ENCODE peak calls at places on chromosomes 11 and 22, in nine cellular contexts. One of them, this sample, is unnamed.

GRCh38 chr11:102560555-102561011 is 30.0 kb upstream of the MMP7 start:
- DNase-seq in tibial nerve: no peak
- DNase-seq in non-pigmented ciliary epithelial cell: peak
- DNase-seq in left cardiac atrium: no peak
- DNase-seq in activated CD4-positive, alpha-beta T cell treated with anti-CD3 and anti-CD28 coated beads for 48 hours: no peak
- DNase-seq in HuH-7: no peak
- DNase-seq in MCF 10A: peak
- DNase-seq in stimulated activated CD8-positive, alpha-beta memory T cell treated with anti-CD3 and anti-CD28 coated beads, Interleukin-2, amount 100 ng/mL, for 1 hour: no peak
- DNase-seq in stimulated activated naive CD4-positive, alpha-beta T cell: peak
- DNase-seq in this sample: peak

GRCh38 chr11:16611395-16612233 is 126.8 kb upstream of the C11orf58 start:
- DNase-seq in non-pigmented ciliary epithelial cell: no peak
- DNase-seq in left cardiac atrium: no peak
- DNase-seq in activated CD4-positive, alpha-beta T cell treated with anti-CD3 and anti-CD28 coated beads for 48 hours: no peak
- DNase-seq in HuH-7: peak
- DNase-seq in stimulated activated CD8-positive, alpha-beta memory T cell treated with anti-CD3 and anti-CD28 coated beads, Interleukin-2, amount 100 ng/mL, for 1 hour: no peak
- DNase-seq in stimulated activated naive CD4-positive, alpha-beta T cell: no peak
- DNase-seq in MCF 10A: no peak
- DNase-seq in tibial nerve: no peak
- DNase-seq in this sample: no peak

GRCh38 chr22:46087816-46088277 is 62.5 kb upstream of the PPARA start:
- DNase-seq in stimulated activated CD8-positive, alpha-beta memory T cell treated with anti-CD3 and anti-CD28 coated beads, Interleukin-2, amount 100 ng/mL, for 1 hour: no peak
- DNase-seq in left cardiac atrium: peak
- DNase-seq in stimulated activated naive CD4-positive, alpha-beta T cell: no peak
- DNase-seq in non-pigmented ciliary epithelial cell: no peak
- DNase-seq in HuH-7: no peak
- DNase-seq in activated CD4-positive, alpha-beta T cell treated with anti-CD3 and anti-CD28 coated beads for 48 hours: no peak
- DNase-seq in tibial nerve: peak
- DNase-seq in MCF 10A: peak
- DNase-seq in this sample: peak

GRCh38 chr22:33635766-33636165 is 284.5 kb downstream of the LARGE1 start:
- DNase-seq in activated CD4-positive, alpha-beta T cell treated with anti-CD3 and anti-CD28 coated beads for 48 hours: no peak
- DNase-seq in HuH-7: no peak
- DNase-seq in MCF 10A: no peak
- DNase-seq in stimulated activated naive CD4-positive, alpha-beta T cell: no peak
- DNase-seq in stimulated activated CD8-positive, alpha-beta memory T cell treated with anti-CD3 and anti-CD28 coated beads, Interleukin-2, amount 100 ng/mL, for 1 hour: no peak
- DNase-seq in non-pigmented ciliary epithelial cell: no peak
- DNase-seq in left cardiac atrium: no peak
- DNase-seq in tibial nerve: no peak
- DNase-seq in this sample: no peak

GRCh38 chr11:60859616-60860250 is 4.0 kb upstream of the PTGDR2 start:
- DNase-seq in stimulated activated CD8-positive, alpha-beta memory T cell treated with anti-CD3 and anti-CD28 coated beads, Interleukin-2, amount 100 ng/mL, for 1 hour: no peak
- DNase-seq in stimulated activated naive CD4-positive, alpha-beta T cell: no peak
- DNase-seq in HuH-7: no peak
- DNase-seq in activated CD4-positive, alpha-beta T cell treated with anti-CD3 and anti-CD28 coated beads for 48 hours: no peak
- DNase-seq in MCF 10A: no peak
- DNase-seq in left cardiac atrium: no peak
- DNase-seq in non-pigmented ciliary epithelial cell: no peak
- DNase-seq in tibial nerve: no peak
- DNase-seq in this sample: no peak

GRCh38 chr11:8593935-8594909 is at the start of gene STK33:
- DNase-seq in left cardiac atrium: peak
- DNase-seq in HuH-7: peak
- DNase-seq in stimulated activated naive CD4-positive, alpha-beta T cell: no peak
- DNase-seq in stimulated activated CD8-positive, alpha-beta memory T cell treated with anti-CD3 and anti-CD28 coated beads, Interleukin-2, amount 100 ng/mL, for 1 hour: peak
- DNase-seq in MCF 10A: no peak
- DNase-seq in tibial nerve: no peak
- DNase-seq in non-pigmented ciliary epithelial cell: no peak
- DNase-seq in activated CD4-positive, alpha-beta T cell treated with anti-CD3 and anti-CD28 coated beads for 48 hours: peak
- DNase-seq in this sample: peak

GRCh38 chr11:129427376-129427775 is 51.7 kb downstream of the BARX2 start:
- DNase-seq in stimulated activated naive CD4-positive, alpha-beta T cell: no peak
- DNase-seq in activated CD4-positive, alpha-beta T cell treated with anti-CD3 and anti-CD28 coated beads for 48 hours: no peak
- DNase-seq in tibial nerve: no peak
- DNase-seq in HuH-7: peak
- DNase-seq in MCF 10A: no peak
- DNase-seq in non-pigmented ciliary epithelial cell: no peak
- DNase-seq in stimulated activated CD8-positive, alpha-beta memory T cell treated with anti-CD3 and anti-CD28 coated beads, Interleukin-2, amount 100 ng/mL, for 1 hour: no peak
- DNase-seq in left cardiac atrium: no peak
- DNase-seq in this sample: no peak

GRCh38 chr11:130000552-130001176 is 2.0 kb downstream of the PRDM10 start:
- DNase-seq in non-pigmented ciliary epithelial cell: no peak
- DNase-seq in MCF 10A: no peak
- DNase-seq in HuH-7: no peak
- DNase-seq in left cardiac atrium: no peak
- DNase-seq in activated CD4-positive, alpha-beta T cell treated with anti-CD3 and anti-CD28 coated beads for 48 hours: no peak
- DNase-seq in tibial nerve: no peak
- DNase-seq in stimulated activated CD8-positive, alpha-beta memory T cell treated with anti-CD3 and anti-CD28 coated beads, Interleukin-2, amount 100 ng/mL, for 1 hour: no peak
- DNase-seq in stimulated activated naive CD4-positive, alpha-beta T cell: no peak
- DNase-seq in this sample: no peak

GRCh38 chr22:36381513-36382079 is 6.2 kb downstream of the MYH9 start:
- DNase-seq in non-pigmented ciliary epithelial cell: no peak
- DNase-seq in stimulated activated CD8-positive, alpha-beta memory T cell treated with anti-CD3 and anti-CD28 coated beads, Interleukin-2, amount 100 ng/mL, for 1 hour: no peak
- DNase-seq in MCF 10A: no peak
- DNase-seq in tibial nerve: no peak
- DNase-seq in HuH-7: no peak
- DNase-seq in stimulated activated naive CD4-positive, alpha-beta T cell: no peak
- DNase-seq in activated CD4-positive, alpha-beta T cell treated with anti-CD3 and anti-CD28 coated beads for 48 hours: no peak
- DNase-seq in left cardiac atrium: no peak
- DNase-seq in this sample: no peak

GRCh38 chr11:7019500-7020182 is 505 bp downstream of the ZNF214 start:
- DNase-seq in MCF 10A: no peak
- DNase-seq in left cardiac atrium: peak
- DNase-seq in tibial nerve: no peak
- DNase-seq in stimulated activated CD8-positive, alpha-beta memory T cell treated with anti-CD3 and anti-CD28 coated beads, Interleukin-2, amount 100 ng/mL, for 1 hour: no peak
- DNase-seq in HuH-7: peak
- DNase-seq in non-pigmented ciliary epithelial cell: no peak
- DNase-seq in activated CD4-positive, alpha-beta T cell treated with anti-CD3 and anti-CD28 coated beads for 48 hours: no peak
- DNase-seq in stimulated activated naive CD4-positive, alpha-beta T cell: no peak
- DNase-seq in this sample: peak

GRCh38 chr11:74307409-74307808 is 4.0 kb downstream of the P4HA3 start:
- DNase-seq in MCF 10A: no peak
- DNase-seq in activated CD4-positive, alpha-beta T cell treated with anti-CD3 and anti-CD28 coated beads for 48 hours: no peak
- DNase-seq in tibial nerve: no peak
- DNase-seq in stimulated activated naive CD4-positive, alpha-beta T cell: no peak
- DNase-seq in non-pigmented ciliary epithelial cell: no peak
- DNase-seq in HuH-7: no peak
- DNase-seq in stimulated activated CD8-positive, alpha-beta memory T cell treated with anti-CD3 and anti-CD28 coated beads, Interleukin-2, amount 100 ng/mL, for 1 hour: no peak
- DNase-seq in left cardiac atrium: peak
- DNase-seq in this sample: peak

GRCh38 chr11:33191456-33191855 is 30.2 kb upstream of the CSTF3 start:
- DNase-seq in non-pigmented ciliary epithelial cell: no peak
- DNase-seq in stimulated activated naive CD4-positive, alpha-beta T cell: no peak
- DNase-seq in MCF 10A: no peak
- DNase-seq in activated CD4-positive, alpha-beta T cell treated with anti-CD3 and anti-CD28 coated beads for 48 hours: no peak
- DNase-seq in tibial nerve: no peak
- DNase-seq in HuH-7: no peak
- DNase-seq in left cardiac atrium: no peak
- DNase-seq in stimulated activated CD8-positive, alpha-beta memory T cell treated with anti-CD3 and anti-CD28 coated beads, Interleukin-2, amount 100 ng/mL, for 1 hour: no peak
- DNase-seq in this sample: no peak

GRCh38 chr11:13465909-13466371 is 2.9 kb upstream of the BTBD10 start:
- DNase-seq in stimulated activated CD8-positive, alpha-beta memory T cell treated with anti-CD3 and anti-CD28 coated beads, Interleukin-2, amount 100 ng/mL, for 1 hour: no peak
- DNase-seq in stimulated activated naive CD4-positive, alpha-beta T cell: peak
- DNase-seq in non-pigmented ciliary epithelial cell: no peak
- DNase-seq in activated CD4-positive, alpha-beta T cell treated with anti-CD3 and anti-CD28 coated beads for 48 hours: no peak
- DNase-seq in tibial nerve: no peak
- DNase-seq in left cardiac atrium: no peak
- DNase-seq in HuH-7: peak
- DNase-seq in MCF 10A: peak
- DNase-seq in this sample: peak

GRCh38 chr22:23233084-23233501 is 52.8 kb downstream of the BCR start:
- DNase-seq in left cardiac atrium: peak
- DNase-seq in stimulated activated naive CD4-positive, alpha-beta T cell: no peak
- DNase-seq in activated CD4-positive, alpha-beta T cell treated with anti-CD3 and anti-CD28 coated beads for 48 hours: no peak
- DNase-seq in non-pigmented ciliary epithelial cell: no peak
- DNase-seq in MCF 10A: no peak
- DNase-seq in tibial nerve: no peak
- DNase-seq in stimulated activated CD8-positive, alpha-beta memory T cell treated with anti-CD3 and anti-CD28 coated beads, Interleukin-2, amount 100 ng/mL, for 1 hour: no peak
- DNase-seq in HuH-7: no peak
- DNase-seq in this sample: no peak

GRCh38 chr22:42562282-42562681 is 8.5 kb downstream of the SERHL2 start:
- DNase-seq in left cardiac atrium: no peak
- DNase-seq in MCF 10A: no peak
- DNase-seq in activated CD4-positive, alpha-beta T cell treated with anti-CD3 and anti-CD28 coated beads for 48 hours: no peak
- DNase-seq in tibial nerve: no peak
- DNase-seq in stimulated activated naive CD4-positive, alpha-beta T cell: no peak
- DNase-seq in stimulated activated CD8-positive, alpha-beta memory T cell treated with anti-CD3 and anti-CD28 coated beads, Interleukin-2, amount 100 ng/mL, for 1 hour: no peak
- DNase-seq in non-pigmented ciliary epithelial cell: no peak
- DNase-seq in HuH-7: no peak
- DNase-seq in this sample: no peak

GRCh38 chr11:44338031-44338430 is 28.1 kb upstream of the ALX4 start:
- DNase-seq in HuH-7: no peak
- DNase-seq in left cardiac atrium: no peak
- DNase-seq in stimulated activated naive CD4-positive, alpha-beta T cell: no peak
- DNase-seq in tibial nerve: no peak
- DNase-seq in stimulated activated CD8-positive, alpha-beta memory T cell treated with anti-CD3 and anti-CD28 coated beads, Interleukin-2, amount 100 ng/mL, for 1 hour: no peak
- DNase-seq in MCF 10A: no peak
- DNase-seq in non-pigmented ciliary epithelial cell: no peak
- DNase-seq in activated CD4-positive, alpha-beta T cell treated with anti-CD3 and anti-CD28 coated beads for 48 hours: no peak
- DNase-seq in this sample: no peak

GRCh38 chr22:42884616-42885375 is 27.7 kb upstream of the ARFGAP3 start:
- DNase-seq in left cardiac atrium: no peak
- DNase-seq in tibial nerve: no peak
- DNase-seq in non-pigmented ciliary epithelial cell: no peak
- DNase-seq in stimulated activated naive CD4-positive, alpha-beta T cell: no peak
- DNase-seq in stimulated activated CD8-positive, alpha-beta memory T cell treated with anti-CD3 and anti-CD28 coated beads, Interleukin-2, amount 100 ng/mL, for 1 hour: no peak
- DNase-seq in MCF 10A: no peak
- DNase-seq in activated CD4-positive, alpha-beta T cell treated with anti-CD3 and anti-CD28 coated beads for 48 hours: no peak
- DNase-seq in HuH-7: no peak
- DNase-seq in this sample: no peak

GRCh38 chr11:71076525-71077304 is 175.7 kb downstream of the SHANK2 start:
- DNase-seq in MCF 10A: no peak
- DNase-seq in activated CD4-positive, alpha-beta T cell treated with anti-CD3 and anti-CD28 coated beads for 48 hours: no peak
- DNase-seq in stimulated activated CD8-positive, alpha-beta memory T cell treated with anti-CD3 and anti-CD28 coated beads, Interleukin-2, amount 100 ng/mL, for 1 hour: no peak
- DNase-seq in left cardiac atrium: no peak
- DNase-seq in tibial nerve: no peak
- DNase-seq in HuH-7: no peak
- DNase-seq in stimulated activated naive CD4-positive, alpha-beta T cell: no peak
- DNase-seq in non-pigmented ciliary epithelial cell: no peak
- DNase-seq in this sample: no peak

GRCh38 chr22:50327711-50328019 is 853 bp upstream of the DENND6B start:
- DNase-seq in tibial nerve: no peak
- DNase-seq in MCF 10A: no peak
- DNase-seq in activated CD4-positive, alpha-beta T cell treated with anti-CD3 and anti-CD28 coated beads for 48 hours: no peak
- DNase-seq in stimulated activated CD8-positive, alpha-beta memory T cell treated with anti-CD3 and anti-CD28 coated beads, Interleukin-2, amount 100 ng/mL, for 1 hour: no peak
- DNase-seq in left cardiac atrium: no peak
- DNase-seq in non-pigmented ciliary epithelial cell: no peak
- DNase-seq in stimulated activated naive CD4-positive, alpha-beta T cell: no peak
- DNase-seq in HuH-7: no peak
- DNase-seq in this sample: no peak

GRCh38 chr11:117426297-117426685 is 98.6 kb downstream of the CEP164 start:
- DNase-seq in non-pigmented ciliary epithelial cell: peak
- DNase-seq in activated CD4-positive, alpha-beta T cell treated with anti-CD3 and anti-CD28 coated beads for 48 hours: peak
- DNase-seq in MCF 10A: peak
- DNase-seq in HuH-7: peak
- DNase-seq in stimulated activated naive CD4-positive, alpha-beta T cell: peak
- DNase-seq in tibial nerve: peak
- DNase-seq in left cardiac atrium: peak
- DNase-seq in stimulated activated CD8-positive, alpha-beta memory T cell treated with anti-CD3 and anti-CD28 coated beads, Interleukin-2, amount 100 ng/mL, for 1 hour: peak
- DNase-seq in this sample: peak

GRCh38 chr11:11521306-11522002 is 100.4 kb downstream of the GALNT18 start:
- DNase-seq in activated CD4-positive, alpha-beta T cell treated with anti-CD3 and anti-CD28 coated beads for 48 hours: peak
- DNase-seq in MCF 10A: no peak
- DNase-seq in stimulated activated naive CD4-positive, alpha-beta T cell: no peak
- DNase-seq in left cardiac atrium: no peak
- DNase-seq in tibial nerve: no peak
- DNase-seq in non-pigmented ciliary epithelial cell: no peak
- DNase-seq in stimulated activated CD8-positive, alpha-beta memory T cell treated with anti-CD3 and anti-CD28 coated beads, Interleukin-2, amount 100 ng/mL, for 1 hour: no peak
- DNase-seq in HuH-7: no peak
- DNase-seq in this sample: no peak

GRCh38 chr22:25781801-25782200 is 39.8 kb downstream of the MYO18B start:
- DNase-seq in tibial nerve: no peak
- DNase-seq in left cardiac atrium: no peak
- DNase-seq in MCF 10A: no peak
- DNase-seq in stimulated activated naive CD4-positive, alpha-beta T cell: no peak
- DNase-seq in HuH-7: no peak
- DNase-seq in activated CD4-positive, alpha-beta T cell treated with anti-CD3 and anti-CD28 coated beads for 48 hours: no peak
- DNase-seq in stimulated activated CD8-positive, alpha-beta memory T cell treated with anti-CD3 and anti-CD28 coated beads, Interleukin-2, amount 100 ng/mL, for 1 hour: no peak
- DNase-seq in non-pigmented ciliary epithelial cell: no peak
- DNase-seq in this sample: no peak